ENCODE peak calls at places on chromosomes 3 and 15, in eight cellular contexts. M is lung; E is cardiac muscle cell; V is right cardiac atrium; I is hepatocyte; P is prostate gland; A is coronary artery; Q is CD8-positive, alpha-beta T cell. T is an unnamed sample.

GRCh38 chr15:93291380-93291779 is 202.4 kb upstream of the RGMA start:
- DNase-seq in M (no peak), E (no peak), V (no peak), I (no peak), P (no peak), A (no peak), Q (no peak), T (no peak)

GRCh38 chr3:141878812-141879211 is 2.4 kb downstream of the ATP1B3 start:
- DNase-seq in M (no peak), E (peak), V (no peak), I (peak), P (no peak), A (no peak), Q (no peak), T (no peak)

GRCh38 chr3:58180940-58181587 is 29.7 kb downstream of the DNASE1L3 start:
- DNase-seq in M (no peak), E (no peak), V (no peak), I (no peak), P (no peak), A (no peak), Q (no peak), T (no peak)

GRCh38 chr3:53715815-53716483 is 130.3 kb downstream of the CHDH start:
- DNase-seq in M (no peak), E (peak), V (no peak), I (no peak), P (no peak), A (no peak), Q (no peak), T (no peak)

GRCh38 chr3:185062221-185062620 is 90.6 kb downstream of the C3orf70 start:
- DNase-seq in M (no peak), E (no peak), V (no peak), I (no peak), P (no peak), A (no peak), Q (no peak), T (no peak)

GRCh38 chr3:52532517-52532837 is 1.2 kb downstream of the NT5DC2 start:
- DNase-seq in M (no peak), E (peak), V (no peak), I (peak), P (no peak), A (peak), Q (peak), T (no peak)

GRCh38 chr3:179146911-179147570 is 1.1 kb upstream of the PIK3CA start:
- DNase-seq in M (no peak), E (peak), V (no peak), I (peak), P (peak), A (no peak), Q (no peak), T (no peak)

GRCh38 chr3:69896095-69896494 is 103.4 kb upstream of the SAMMSON start:
- DNase-seq in M (no peak), E (no peak), V (no peak), I (no peak), P (no peak), A (no peak), Q (no peak), T (no peak)

GRCh38 chr3:191350389-191351090 is 20.2 kb upstream of the UTS2B start:
- DNase-seq in M (no peak), E (peak), V (no peak), I (no peak), P (no peak), A (no peak), Q (no peak), T (no peak)

GRCh38 chr3:5144316-5144994 is 22.4 kb downstream of the ARL8B start:
- DNase-seq in M (no peak), E (no peak), V (no peak), I (no peak), P (peak), A (no peak), Q (no peak), T (no peak)

GRCh38 chr3:76646921-76647562 is 392.9 kb upstream of the ROBO2 start:
- DNase-seq in M (no peak), E (no peak), V (no peak), I (no peak), P (no peak), A (no peak), Q (no peak), T (no peak)

GRCh38 chr3:89656388-89656787 is 549.0 kb downstream of the EPHA3 start:
- DNase-seq in M (no peak), E (no peak), V (no peak), I (no peak), P (no peak), A (no peak), Q (no peak), T (no peak)

GRCh38 chr3:105561875-105562274 is 195.2 kb downstream of the ALCAM start:
- DNase-seq in M (no peak), E (no peak), V (no peak), I (peak), P (no peak), A (no peak), Q (no peak), T (no peak)

GRCh38 chr3:63967675-63968611 is 55.4 kb downstream of the PSMD6 start:
- DNase-seq in M (no peak), E (peak), V (peak), I (peak), P (no peak), A (no peak), Q (peak), T (peak)

GRCh38 chr3:9224490-9224889 is 25.0 kb downstream of the SRGAP3 start:
- DNase-seq in M (no peak), E (peak), V (no peak), I (no peak), P (no peak), A (no peak), Q (no peak), T (no peak)

GRCh38 chr3:71130516-71131384 is 452.8 kb downstream of the FOXP1 start:
- DNase-seq in M (peak), E (peak), V (peak), I (peak), P (peak), A (no peak), Q (peak), T (peak)

GRCh38 chr15:57566840-57567239 is 24.9 kb upstream of the MYZAP start:
- DNase-seq in M (no peak), E (no peak), V (no peak), I (no peak), P (peak), A (peak), Q (no peak), T (peak)

GRCh38 chr3:32684800-32685603 is at the start of gene CNOT10:
- DNase-seq in M (peak), E (peak), V (peak), I (peak), P (peak), A (peak), Q (peak), T (peak)

GRCh38 chr3:16456784-16457415 is 56.6 kb downstream of the RFTN1 start:
- DNase-seq in M (peak), E (peak), V (no peak), I (peak), P (peak), A (no peak), Q (no peak), T (no peak)

GRCh38 chr3:24502690-24503089 is 8.0 kb upstream of the THRB start:
- DNase-seq in M (no peak), E (peak), V (no peak), I (no peak), P (no peak), A (no peak), Q (no peak), T (no peak)

GRCh38 chr3:131535596-131535995 is 32.8 kb upstream of the MRPL3 start:
- DNase-seq in M (no peak), E (no peak), V (no peak), I (no peak), P (no peak), A (no peak), Q (no peak), T (no peak)

GRCh38 chr15:60620707-60621106 is 141.8 kb upstream of the ICE2 start:
- DNase-seq in M (no peak), E (peak), V (peak), I (peak), P (peak), A (no peak), Q (no peak), T (no peak)

GRCh38 chr3:116338713-116339112 is 106.6 kb downstream of the LSAMP start:
- DNase-seq in M (no peak), E (no peak), V (no peak), I (no peak), P (no peak), A (no peak), Q (no peak), T (no peak)

GRCh38 chr3:182485306-182485705 is 308.0 kb upstream of the ATP11B start:
- DNase-seq in M (no peak), E (no peak), V (no peak), I (no peak), P (no peak), A (no peak), Q (no peak), T (no peak)

GRCh38 chr15:88861621-88862020 is 33.7 kb downstream of the HAPLN3 start:
- DNase-seq in M (no peak), E (no peak), V (no peak), I (no peak), P (no peak), A (no peak), Q (no peak), T (no peak)
- H3K4me3 ChIP-seq in M (no peak), E (no peak), V (no peak), I (no peak), P (no peak), A (no peak), Q (no peak), T (no peak)

GRCh38 chr3:194543550-194543949 is 56.7 kb upstream of the ATP13A3 start:
- DNase-seq in M (no peak), E (no peak), V (no peak), I (no peak), P (no peak), A (no peak), Q (no peak), T (no peak)

GRCh38 chr3:194540268-194540937 is 53.6 kb upstream of the ATP13A3 start:
- DNase-seq in M (peak), E (peak), V (peak), I (no peak), P (no peak), A (no peak), Q (no peak), T (peak)

GRCh38 chr3:194537732-194538247 is 51.0 kb upstream of the ATP13A3 start:
- DNase-seq in M (peak), E (peak), V (no peak), I (no peak), P (peak), A (no peak), Q (no peak), T (peak)

GRCh38 chr3:194539498-194539897 is 52.7 kb upstream of the ATP13A3 start:
- DNase-seq in M (no peak), E (no peak), V (no peak), I (no peak), P (no peak), A (no peak), Q (no peak), T (no peak)

DNA sequence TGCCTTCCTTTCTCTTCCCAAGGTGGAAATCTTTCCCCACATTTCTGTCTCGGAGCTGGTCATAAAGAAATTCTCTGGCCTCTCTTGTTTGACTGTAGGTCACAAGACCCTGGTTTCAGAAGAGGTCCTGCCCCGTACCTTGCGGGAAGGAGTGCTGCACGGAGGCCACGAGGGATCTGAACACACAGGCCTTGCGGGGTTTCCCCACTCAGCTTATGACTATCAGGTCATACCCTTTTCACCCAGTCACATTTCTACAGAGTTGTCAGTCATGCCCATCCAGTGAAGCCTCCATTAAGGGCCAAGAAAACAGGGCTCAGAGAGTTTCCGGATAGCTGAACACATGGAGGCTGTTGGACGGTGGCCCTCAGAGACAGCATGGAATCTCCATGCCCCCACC is 54.7 kb upstream of the ATP13A3 start:
- DNase-seq in M (no peak), E (no peak), V (no peak), I (no peak), P (no peak), A (no peak), Q (no peak), T (no peak)
- H3K27ac ChIP-seq in M (no peak), E (no peak), V (no peak), I (no peak), P (no peak), A (no peak), Q (no peak), T (no peak)

GRCh38 chr15:43793647-43794046 is 1.5 kb downstream of the SERF2 start:
- DNase-seq in M (no peak), E (no peak), V (no peak), I (no peak), P (no peak), A (no peak), Q (no peak), T (no peak)

GRCh38 chr15:43796566-43796965 is 3.5 kb downstream of the SERINC4 start:
- DNase-seq in M (no peak), E (no peak), V (no peak), I (no peak), P (no peak), A (no peak), Q (no peak), T (no peak)

GRCh38 chr15:43794269-43795037 is 2.3 kb downstream of the SERF2 start:
- DNase-seq in M (no peak), E (peak), V (peak), I (no peak), P (no peak), A (no peak), Q (no peak), T (no peak)

GRCh38 chr15:43795197-43795596 is 3.1 kb downstream of the SERF2 start:
- DNase-seq in M (no peak), E (no peak), V (no peak), I (no peak), P (no peak), A (no peak), Q (no peak), T (no peak)

DNA sequence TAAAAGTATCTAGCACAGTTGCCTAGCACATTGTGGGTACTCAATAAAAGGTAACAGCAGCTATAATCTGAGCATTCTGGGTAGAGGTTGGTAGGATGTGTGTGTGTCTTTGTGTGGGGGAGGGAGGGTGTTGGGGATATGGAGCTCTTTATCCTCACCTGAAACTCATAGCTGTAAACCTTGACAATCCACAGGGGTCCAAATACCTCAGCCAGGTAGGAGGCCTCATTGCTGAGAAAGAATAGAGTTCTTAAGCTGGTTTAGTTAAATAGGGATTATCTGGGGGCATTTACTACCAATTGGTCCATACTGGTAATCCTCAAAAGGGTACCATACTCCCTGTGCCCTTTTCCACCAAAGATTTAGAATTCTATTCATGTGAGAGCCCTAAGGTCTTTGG is 3.9 kb downstream of the SERF2 start:
- DNase-seq in M (no peak), E (no peak), V (no peak), I (no peak), P (no peak), A (no peak), Q (no peak), T (no peak)
- H3K4me3 ChIP-seq in M (no peak), E (no peak), V (no peak), I (no peak), P (no peak), A (no peak), Q (no peak), T (no peak)

GRCh38 chr15:66964791-66965190 is 100.6 kb upstream of the SMAD3 start:
- DNase-seq in M (no peak), E (no peak), V (no peak), I (no peak), P (no peak), A (no peak), Q (no peak), T (no peak)
- H3K27ac ChIP-seq in M (no peak), E (no peak), V (no peak), I (no peak), P (no peak), A (no peak), Q (no peak), T (no peak)

T was measured in thyroid gland.